ENCODE peak calls at places on chromosomes 1 and 21, in ten cellular contexts. J, M, Y, W, P, L, B, F, N and I are unnamed samples.

GRCh38 chr1:235074335-235075120 is 54.1 kb downstream of the TOMM20 start:
- DNase-seq in J (peak), M (no peak), Y (peak), W (peak), P (peak), L (no peak), B (peak), F (no peak), N (no peak), I (peak)

GRCh38 chr21:37675202-37675801 is 241.0 kb downstream of the KCNJ6 start:
- DNase-seq in J (peak), M (peak), Y (peak), W (peak), P (peak), L (peak), B (peak), F (no peak), N (peak), I (no peak)

GRCh38 chr1:22204989-22205913 is 62.4 kb upstream of the WNT4 start:
- DNase-seq in J (no peak), M (no peak), Y (peak), W (no peak), P (no peak), L (no peak), B (peak), F (no peak), N (no peak), I (no peak)

GRCh38 chr1:106536741-106537140 is 519.7 kb upstream of the PRMT6 start:
- DNase-seq in J (no peak), M (no peak), Y (peak), W (peak), P (peak), L (no peak), B (peak), F (no peak), N (no peak), I (peak)

GRCh38 chr1:103265551-103265950 is 157.2 kb upstream of the COL11A1 start:
- DNase-seq in J (no peak), M (no peak), Y (no peak), W (peak), P (no peak), L (no peak), B (peak), F (peak), N (no peak), I (no peak)

GRCh38 chr1:104132386-104132973 is 382.8 kb downstream of the AMY1C start:
- DNase-seq in J (no peak), M (no peak), Y (peak), W (no peak), P (peak), L (no peak), B (no peak), F (no peak), N (no peak), I (no peak)

GRCh38 chr21:44875341-44875740 is 1.9 kb upstream of the PTTG1IP start:
- DNase-seq in J (no peak), M (no peak), Y (peak), W (no peak), P (peak), L (no peak), B (peak), F (peak), N (no peak), I (no peak)

GRCh38 chr1:153532161-153532560 is 3.6 kb downstream of the S100A6 start:
- DNase-seq in J (no peak), M (no peak), Y (no peak), W (no peak), P (no peak), L (no peak), B (no peak), F (no peak), N (no peak), I (no peak)

GRCh38 chr1:239733995-239734394 is 347.6 kb downstream of the CHRM3 start:
- DNase-seq in J (no peak), M (no peak), Y (no peak), W (no peak), P (no peak), L (no peak), B (no peak), F (no peak), N (no peak), I (no peak)

GRCh38 chr1:1373493-1374067 is 1.4 kb downstream of the AURKAIP1 start:
- DNase-seq in J (no peak), M (no peak), Y (no peak), W (no peak), P (no peak), L (no peak), B (no peak), F (no peak), N (no peak), I (no peak)

GRCh38 chr1:1779691-1780597 is 1.7 kb upstream of the NADK start:
- DNase-seq in J (peak), M (no peak), Y (peak), W (no peak), P (peak), L (peak), B (peak), F (peak), N (peak), I (no peak)

GRCh38 chr1:9027307-9027706 is 1.1 kb upstream of the SLC2A7 start:
- DNase-seq in J (no peak), M (no peak), Y (no peak), W (no peak), P (no peak), L (no peak), B (no peak), F (no peak), N (no peak), I (no peak)

GRCh38 chr21:36551731-36552457 is 72.0 kb upstream of the CLDN14 start:
- DNase-seq in J (no peak), M (no peak), Y (peak), W (no peak), P (peak), L (no peak), B (peak), F (peak), N (no peak), I (peak)

GRCh38 chr1:205976708-205977107 is 26.5 kb downstream of the RAB7B start:
- DNase-seq in J (peak), M (no peak), Y (no peak), W (peak), P (peak), L (no peak), B (peak), F (peak), N (no peak), I (no peak)

GRCh38 chr1:23100074-23100748 is 68.4 kb downstream of the LUZP1 start:
- DNase-seq in J (no peak), M (no peak), Y (peak), W (peak), P (peak), L (no peak), B (peak), F (peak), N (no peak), I (peak)

GRCh38 chr1:149884433-149885363 is 14.7 kb upstream of the BOLA1 start:
- DNase-seq in J (no peak), M (no peak), Y (peak), W (peak), P (peak), L (no peak), B (peak), F (peak), N (no peak), I (no peak)

GRCh38 chr1:59564192-59564891 is 250.4 kb upstream of the HOOK1 start:
- DNase-seq in J (no peak), M (no peak), Y (peak), W (no peak), P (no peak), L (no peak), B (peak), F (no peak), N (no peak), I (peak)